ENCODE peak calls at places on chromosomes 13 and 19, in four cellular contexts. One of them, this sample, is unnamed.

GRCh38 chr13:52955505-52955904 is 73.1 kb upstream of the OLFM4 start:
- DNase-seq in stimulated activated CD4-positive, alpha-beta T cell treated with anti-CD3 and anti-CD28 coated beads, Interleukin-2, amount 100 ng/mL, for 24 hours: no peak
- DNase-seq in lung: no peak
- DNase-seq in RCC 7860: no peak
- DNase-seq in this sample: no peak

GRCh38 chr19:1446713-1447564 is 3.0 kb upstream of the APC2 start:
- DNase-seq in stimulated activated CD4-positive, alpha-beta T cell treated with anti-CD3 and anti-CD28 coated beads, Interleukin-2, amount 100 ng/mL, for 24 hours: no peak
- DNase-seq in lung: no peak
- DNase-seq in RCC 7860: no peak
- DNase-seq in this sample: no peak

GRCh38 chr19:50712833-50713232 is 6.8 kb downstream of the SHANK1 start:
- DNase-seq in stimulated activated CD4-positive, alpha-beta T cell treated with anti-CD3 and anti-CD28 coated beads, Interleukin-2, amount 100 ng/mL, for 24 hours: no peak
- DNase-seq in lung: no peak
- DNase-seq in RCC 7860: no peak
- DNase-seq in this sample: no peak

GRCh38 chr19:27392027-27392632 is 1820.8 kb downstream of the UQCRFS1 start:
- DNase-seq in stimulated activated CD4-positive, alpha-beta T cell treated with anti-CD3 and anti-CD28 coated beads, Interleukin-2, amount 100 ng/mL, for 24 hours: no peak
- DNase-seq in lung: peak
- DNase-seq in RCC 7860: no peak
- DNase-seq in this sample: no peak

GRCh38 chr19:294819-295686 is 3.9 kb upstream of the PLPP2 start:
- DNase-seq in stimulated activated CD4-positive, alpha-beta T cell treated with anti-CD3 and anti-CD28 coated beads, Interleukin-2, amount 100 ng/mL, for 24 hours: peak
- DNase-seq in lung: no peak
- DNase-seq in RCC 7860: no peak
- DNase-seq in this sample: no peak

GRCh38 chr19:53076984-53077383 is 26.2 kb downstream of the ZNF160 start:
- DNase-seq in stimulated activated CD4-positive, alpha-beta T cell treated with anti-CD3 and anti-CD28 coated beads, Interleukin-2, amount 100 ng/mL, for 24 hours: no peak
- DNase-seq in lung: no peak
- DNase-seq in RCC 7860: no peak
- DNase-seq in this sample: no peak

GRCh38 chr19:5718032-5718578 is 1.8 kb downstream of the LONP1 start:
- DNase-seq in stimulated activated CD4-positive, alpha-beta T cell treated with anti-CD3 and anti-CD28 coated beads, Interleukin-2, amount 100 ng/mL, for 24 hours: peak
- DNase-seq in lung: no peak
- DNase-seq in RCC 7860: peak
- DNase-seq in this sample: peak

GRCh38 chr19:19179548-19180441 is 9.7 kb upstream of the MEF2B start:
- DNase-seq in stimulated activated CD4-positive, alpha-beta T cell treated with anti-CD3 and anti-CD28 coated beads, Interleukin-2, amount 100 ng/mL, for 24 hours: no peak
- DNase-seq in lung: no peak
- DNase-seq in RCC 7860: no peak
- DNase-seq in this sample: no peak

GRCh38 chr19:50258918-50259372 is 55.5 kb downstream of the MYH14 start:
- DNase-seq in stimulated activated CD4-positive, alpha-beta T cell treated with anti-CD3 and anti-CD28 coated beads, Interleukin-2, amount 100 ng/mL, for 24 hours: no peak
- DNase-seq in lung: no peak
- DNase-seq in RCC 7860: no peak
- DNase-seq in this sample: no peak

GRCh38 chr19:17777840-17778620 is 16.9 kb upstream of the B3GNT3 start:
- DNase-seq in stimulated activated CD4-positive, alpha-beta T cell treated with anti-CD3 and anti-CD28 coated beads, Interleukin-2, amount 100 ng/mL, for 24 hours: peak
- DNase-seq in lung: peak
- DNase-seq in RCC 7860: no peak
- DNase-seq in this sample: no peak

GRCh38 chr13:24341439-24341838 is 32.1 kb downstream of the C1QTNF9 start:
- DNase-seq in stimulated activated CD4-positive, alpha-beta T cell treated with anti-CD3 and anti-CD28 coated beads, Interleukin-2, amount 100 ng/mL, for 24 hours: no peak
- DNase-seq in lung: no peak
- DNase-seq in RCC 7860: no peak
- DNase-seq in this sample: no peak

GRCh38 chr13:88014527-88014926 is 343.4 kb downstream of the SLITRK5 start:
- DNase-seq in stimulated activated CD4-positive, alpha-beta T cell treated with anti-CD3 and anti-CD28 coated beads, Interleukin-2, amount 100 ng/mL, for 24 hours: no peak
- DNase-seq in lung: no peak
- DNase-seq in RCC 7860: no peak
- DNase-seq in this sample: no peak

GRCh38 chr19:42066075-42066754 is 3.8 kb downstream of the GRIK5 start:
- DNase-seq in stimulated activated CD4-positive, alpha-beta T cell treated with anti-CD3 and anti-CD28 coated beads, Interleukin-2, amount 100 ng/mL, for 24 hours: no peak
- DNase-seq in lung: no peak
- DNase-seq in RCC 7860: no peak
- DNase-seq in this sample: no peak

GRCh38 chr19:33828266-33829075 is 31.8 kb downstream of the KCTD15 start:
- DNase-seq in stimulated activated CD4-positive, alpha-beta T cell treated with anti-CD3 and anti-CD28 coated beads, Interleukin-2, amount 100 ng/mL, for 24 hours: no peak
- DNase-seq in lung: peak
- DNase-seq in RCC 7860: no peak
- DNase-seq in this sample: no peak

GRCh38 chr13:98050041-98050466 is 92.8 kb upstream of the FARP1 start:
- DNase-seq in stimulated activated CD4-positive, alpha-beta T cell treated with anti-CD3 and anti-CD28 coated beads, Interleukin-2, amount 100 ng/mL, for 24 hours: no peak
- DNase-seq in lung: no peak
- DNase-seq in RCC 7860: no peak
- DNase-seq in this sample: no peak

GRCh38 chr13:79830945-79831344 is 350.0 kb downstream of the NDFIP2 start:
- DNase-seq in stimulated activated CD4-positive, alpha-beta T cell treated with anti-CD3 and anti-CD28 coated beads, Interleukin-2, amount 100 ng/mL, for 24 hours: no peak
- DNase-seq in lung: no peak
- DNase-seq in RCC 7860: no peak
- DNase-seq in this sample: no peak

GRCh38 chr19:28026636-28027035 is 1186.3 kb downstream of the UQCRFS1 start:
- DNase-seq in stimulated activated CD4-positive, alpha-beta T cell treated with anti-CD3 and anti-CD28 coated beads, Interleukin-2, amount 100 ng/mL, for 24 hours: no peak
- DNase-seq in lung: no peak
- DNase-seq in RCC 7860: peak
- DNase-seq in this sample: no peak

GRCh38 chr19:42054205-42054604 is 15.8 kb downstream of the GRIK5 start:
- DNase-seq in stimulated activated CD4-positive, alpha-beta T cell treated with anti-CD3 and anti-CD28 coated beads, Interleukin-2, amount 100 ng/mL, for 24 hours: no peak
- DNase-seq in lung: no peak
- DNase-seq in RCC 7860: no peak
- DNase-seq in this sample: no peak

GRCh38 chr13:20940083-20940482 is 37.5 kb upstream of the XPO4 start:
- DNase-seq in stimulated activated CD4-positive, alpha-beta T cell treated with anti-CD3 and anti-CD28 coated beads, Interleukin-2, amount 100 ng/mL, for 24 hours: no peak
- DNase-seq in lung: no peak
- DNase-seq in RCC 7860: no peak
- DNase-seq in this sample: no peak

GRCh38 chr13:110344320-110344719 is 37.2 kb downstream of the COL4A2 start:
- DNase-seq in stimulated activated CD4-positive, alpha-beta T cell treated with anti-CD3 and anti-CD28 coated beads, Interleukin-2, amount 100 ng/mL, for 24 hours: no peak
- DNase-seq in lung: no peak
- DNase-seq in RCC 7860: peak
- DNase-seq in this sample: no peak

GRCh38 chr19:57359300-57359699 is 4.1 kb upstream of the TRAPPC2B start:
- DNase-seq in stimulated activated CD4-positive, alpha-beta T cell treated with anti-CD3 and anti-CD28 coated beads, Interleukin-2, amount 100 ng/mL, for 24 hours: no peak
- DNase-seq in lung: no peak
- DNase-seq in RCC 7860: no peak
- DNase-seq in this sample: no peak

GRCh38 chr13:51825681-51826254 is 19.2 kb downstream of the TMEM272 start:
- DNase-seq in stimulated activated CD4-positive, alpha-beta T cell treated with anti-CD3 and anti-CD28 coated beads, Interleukin-2, amount 100 ng/mL, for 24 hours: no peak
- DNase-seq in lung: no peak
- DNase-seq in RCC 7860: no peak
- DNase-seq in this sample: peak

GRCh38 chr13:79423801-79424642 is 18.0 kb upstream of the RBM26 start:
- DNase-seq in stimulated activated CD4-positive, alpha-beta T cell treated with anti-CD3 and anti-CD28 coated beads, Interleukin-2, amount 100 ng/mL, for 24 hours: no peak
- DNase-seq in lung: no peak
- DNase-seq in RCC 7860: peak
- DNase-seq in this sample: no peak

GRCh38 chr13:109945206-109945960 is 159.0 kb upstream of the IRS2 start:
- DNase-seq in stimulated activated CD4-positive, alpha-beta T cell treated with anti-CD3 and anti-CD28 coated beads, Interleukin-2, amount 100 ng/mL, for 24 hours: no peak
- DNase-seq in lung: no peak
- DNase-seq in RCC 7860: peak
- DNase-seq in this sample: no peak

GRCh38 chr13:110722971-110723370 is 9.5 kb downstream of the ING1 start:
- DNase-seq in stimulated activated CD4-positive, alpha-beta T cell treated with anti-CD3 and anti-CD28 coated beads, Interleukin-2, amount 100 ng/mL, for 24 hours: no peak
- DNase-seq in lung: no peak
- DNase-seq in RCC 7860: no peak
- DNase-seq in this sample: no peak

GRCh38 chr13:34900288-34900739 is 41.8 kb upstream of the NBEA start:
- DNase-seq in stimulated activated CD4-positive, alpha-beta T cell treated with anti-CD3 and anti-CD28 coated beads, Interleukin-2, amount 100 ng/mL, for 24 hours: no peak
- DNase-seq in lung: no peak
- DNase-seq in RCC 7860: no peak
- DNase-seq in this sample: no peak

GRCh38 chr19:43337737-43338136 is 15.7 kb upstream of the CD177 start:
- DNase-seq in stimulated activated CD4-positive, alpha-beta T cell treated with anti-CD3 and anti-CD28 coated beads, Interleukin-2, amount 100 ng/mL, for 24 hours: no peak
- DNase-seq in lung: no peak
- DNase-seq in RCC 7860: no peak
- DNase-seq in this sample: no peak

GRCh38 chr13:36872621-36873020 is 47.4 kb downstream of the SMAD9 start:
- DNase-seq in stimulated activated CD4-positive, alpha-beta T cell treated with anti-CD3 and anti-CD28 coated beads, Interleukin-2, amount 100 ng/mL, for 24 hours: no peak
- DNase-seq in lung: no peak
- DNase-seq in RCC 7860: no peak
- DNase-seq in this sample: no peak

GRCh38 chr19:709196-709964 is 645 bp downstream of the PALM start:
- DNase-seq in stimulated activated CD4-positive, alpha-beta T cell treated with anti-CD3 and anti-CD28 coated beads, Interleukin-2, amount 100 ng/mL, for 24 hours: no peak
- DNase-seq in lung: no peak
- DNase-seq in RCC 7860: no peak
- DNase-seq in this sample: no peak

GRCh38 chr19:15288146-15288963 is 44.0 kb downstream of the BRD4 start:
- DNase-seq in stimulated activated CD4-positive, alpha-beta T cell treated with anti-CD3 and anti-CD28 coated beads, Interleukin-2, amount 100 ng/mL, for 24 hours: no peak
- DNase-seq in lung: no peak
- DNase-seq in RCC 7860: no peak
- DNase-seq in this sample: no peak

GRCh38 chr19:18304496-18305312 is 18.2 kb downstream of the LSM4 start:
- DNase-seq in stimulated activated CD4-positive, alpha-beta T cell treated with anti-CD3 and anti-CD28 coated beads, Interleukin-2, amount 100 ng/mL, for 24 hours: peak
- DNase-seq in lung: peak
- DNase-seq in RCC 7860: peak
- DNase-seq in this sample: peak

GRCh38 chr19:23391239-23391638 is 4.0 kb downstream of the ZNF91 start:
- DNase-seq in stimulated activated CD4-positive, alpha-beta T cell treated with anti-CD3 and anti-CD28 coated beads, Interleukin-2, amount 100 ng/mL, for 24 hours: no peak
- DNase-seq in lung: no peak
- DNase-seq in RCC 7860: no peak
- DNase-seq in this sample: no peak

This sample was measured in NK-92 treated with Interleukin-12 subunit alpha and Interleukin-12 subunit beta, amount 100 ng/mL, for 24 hours.